ENCODE peak calls at places on chromosomes 2 and 18, in seven cellular contexts. P is suprapubic skin, K is prostate gland, Z is choroid plexus epithelial cell, Q is GM06990, W is right lobe of liver, T is left ventricle myocardium inferior. O is an unnamed sample.

GRCh38 chr2:203626952-203627681 is 79.3 kb upstream of the CD28 start:
- DNase-seq in P (no peak), K (no peak), Z (peak), Q (no peak), W (no peak), T (no peak), O (no peak)

GRCh38 chr2:42456126-42456839 is 37.5 kb downstream of the KCNG3 start:
- DNase-seq in P (no peak), K (no peak), Z (no peak), Q (no peak), W (no peak), T (no peak), O (no peak)

GRCh38 chr2:239881031-239881471 is 144.1 kb downstream of the NDUFA10 start:
- DNase-seq in P (peak), K (no peak), Z (no peak), Q (no peak), W (no peak), T (no peak), O (no peak)

GRCh38 chr18:9708882-9709877 is 1.1 kb downstream of the RAB31 start:
- DNase-seq in P (peak), K (no peak), Z (no peak), Q (peak), W (no peak), T (peak), O (peak)

GRCh38 chr2:235217814-235218213 is 266.0 kb downstream of the SH3BP4 start:
- DNase-seq in P (no peak), K (no peak), Z (peak), Q (no peak), W (no peak), T (no peak), O (no peak)

GRCh38 chr18:12327510-12328178 is 19.6 kb downstream of the TUBB6 start:
- DNase-seq in P (peak), K (peak), Z (peak), Q (no peak), W (peak), T (peak), O (peak)

GRCh38 chr2:127455566-127456493 is 37.6 kb downstream of the PROC start:
- DNase-seq in P (no peak), K (no peak), Z (no peak), Q (no peak), W (no peak), T (no peak), O (no peak)

GRCh38 chr2:229601936-229602335 is 112.4 kb downstream of the DNER start:
- DNase-seq in P (no peak), K (no peak), Z (no peak), Q (no peak), W (no peak), T (no peak), O (no peak)

DNA sequence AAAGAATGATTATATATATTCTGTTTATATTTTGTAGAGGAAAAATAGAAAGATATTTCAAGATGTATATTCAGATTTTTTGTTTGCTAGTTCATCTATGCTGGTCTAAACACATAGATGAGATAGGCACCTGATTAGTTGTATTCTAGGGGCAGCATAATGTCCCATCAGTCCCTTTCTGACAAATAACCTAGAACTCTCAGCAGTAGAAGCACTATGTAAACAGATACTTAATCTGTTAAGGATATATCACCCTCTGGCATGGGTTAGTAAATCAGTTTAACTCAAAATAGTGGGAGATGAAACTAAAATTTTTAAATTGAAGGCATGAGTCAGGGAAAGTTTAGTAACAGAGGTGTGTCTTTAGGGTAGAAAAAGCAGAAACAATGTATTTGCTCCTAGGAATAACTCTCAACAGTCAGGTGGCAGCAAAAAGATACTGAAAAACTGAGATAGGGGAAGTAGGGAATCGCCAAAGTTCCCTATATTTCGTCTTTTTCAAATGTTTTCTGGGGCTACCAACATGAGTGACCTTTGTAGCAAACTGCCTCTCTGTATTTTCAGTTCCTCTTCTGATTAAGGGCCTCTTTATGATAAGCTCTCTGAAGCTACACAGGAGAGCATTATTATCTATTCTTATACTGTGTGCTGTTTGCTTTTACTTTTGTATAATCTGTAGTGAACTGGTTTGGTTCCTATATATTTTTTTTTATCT is 5.7 kb downstream of the PPP1R1C start:
- DNase-seq in P (no peak), K (no peak), Z (no peak), Q (peak), W (no peak), T (no peak), O (no peak)
- H3K4me3 ChIP-seq in P (no peak), K (no peak), Z (no peak), Q (no peak), W (no peak), T (no peak), O (no peak)

GRCh38 chr2:55954306-55955035 is 30.9 kb upstream of the EFEMP1 start:
- DNase-seq in P (no peak), K (no peak), Z (peak), Q (no peak), W (no peak), T (no peak), O (no peak)
- TF ChIP-seq CTCF in P (no peak), K (no peak), Z (no peak), Q (no peak), W (no peak), T (no peak), O (no peak)

GRCh38 chr18:62584241-62585120 is 61.7 kb downstream of the ZCCHC2 start:
- DNase-seq in P (peak), K (peak), Z (peak), Q (peak), W (peak), T (peak), O (peak)
- H3K4me3 ChIP-seq in P (no peak), K (no peak), Z (peak), Q (no peak), W (no peak), T (peak), O (no peak)

GRCh38 chr2:9555338-9556120 is at the start of gene ADAM17:
- DNase-seq in P (peak), K (peak), Z (peak), Q (peak), W (peak), T (peak), O (peak)
- TF ChIP-seq CTCF in P (peak), K (peak), Z (peak), Q (peak), W (peak), T (peak), O (no peak)

DNA sequence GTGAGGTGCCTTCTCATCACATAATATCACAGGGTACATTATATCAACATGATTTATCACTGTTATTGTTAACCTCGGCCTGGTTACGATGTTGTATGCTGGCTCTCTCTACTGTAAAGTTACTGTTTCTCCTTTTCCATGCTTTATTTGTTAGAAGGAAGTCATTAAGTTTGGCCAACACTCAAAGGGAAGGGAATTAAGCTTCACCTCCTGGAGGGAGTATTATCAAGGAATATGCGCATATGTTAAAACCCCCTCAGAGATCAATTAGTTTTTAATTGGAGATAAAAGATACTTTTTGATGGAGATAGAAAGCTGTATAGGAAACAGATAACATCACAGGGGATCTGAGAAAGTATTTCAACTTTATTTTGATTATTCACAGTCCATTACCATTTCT is 221.6 kb downstream of the DLGAP1 start:
- DNase-seq in P (no peak), K (no peak), Z (no peak), Q (no peak), W (no peak), T (no peak), O (no peak)
- H3K4me3 ChIP-seq in P (no peak), K (no peak), Z (no peak), Q (no peak), W (no peak), T (no peak), O (no peak)

GRCh38 chr2:194618432-194618831 is 1038.6 kb upstream of the SLC39A10 start:
- DNase-seq in P (no peak), K (no peak), Z (no peak), Q (no peak), W (no peak), T (no peak), O (no peak)

GRCh38 chr2:194616334-194616733 is 1040.7 kb upstream of the SLC39A10 start:
- DNase-seq in P (no peak), K (no peak), Z (no peak), Q (no peak), W (no peak), T (no peak), O (no peak)

GRCh38 chr2:194621945-194622344 is 1035.1 kb upstream of the SLC39A10 start:
- DNase-seq in P (no peak), K (no peak), Z (no peak), Q (no peak), W (no peak), T (no peak), O (no peak)

GRCh38 chr2:194619368-194619767 is 1037.7 kb upstream of the SLC39A10 start:
- DNase-seq in P (no peak), K (no peak), Z (no peak), Q (no peak), W (no peak), T (no peak), O (no peak)
- TF ChIP-seq CTCF in P (no peak), K (no peak), Z (no peak), Q (no peak), W (no peak), T (no peak), O (no peak)